ENCODE peak calls at places on chromosomes 1 and 21, in ten cellular contexts. One of them, this sample, is unnamed.

GRCh38 chr1:115565789-115566188 is 76.0 kb upstream of the VANGL1 start:
- DNase-seq in lung: no peak
- DNase-seq in adrenal gland: no peak
- DNase-seq in mesenchymal stem cell: no peak
- DNase-seq in PC-9: no peak
- DNase-seq in skeletal muscle cell: no peak
- DNase-seq in effector memory CD4-positive, alpha-beta T cell: no peak
- DNase-seq in upper lobe of left lung: no peak
- DNase-seq in heart left ventricle: no peak
- DNase-seq in prostate gland: no peak
- DNase-seq in this sample: no peak

GRCh38 chr1:183101841-183102276 is 78.6 kb downstream of the LAMC1 start:
- DNase-seq in adrenal gland: no peak
- DNase-seq in upper lobe of left lung: peak
- DNase-seq in skeletal muscle cell: no peak
- DNase-seq in heart left ventricle: no peak
- DNase-seq in lung: no peak
- DNase-seq in effector memory CD4-positive, alpha-beta T cell: no peak
- DNase-seq in PC-9: no peak
- DNase-seq in prostate gland: no peak
- DNase-seq in mesenchymal stem cell: peak
- DNase-seq in this sample: no peak

GRCh38 chr1:175530167-175530566 is 213.2 kb downstream of the TNR start:
- DNase-seq in skeletal muscle cell: no peak
- DNase-seq in adrenal gland: no peak
- DNase-seq in upper lobe of left lung: no peak
- DNase-seq in PC-9: no peak
- DNase-seq in lung: no peak
- DNase-seq in prostate gland: no peak
- DNase-seq in mesenchymal stem cell: no peak
- DNase-seq in heart left ventricle: no peak
- DNase-seq in effector memory CD4-positive, alpha-beta T cell: no peak
- DNase-seq in this sample: no peak

GRCh38 chr1:10889628-10890353 is 93.3 kb upstream of the CASZ1 start:
- DNase-seq in effector memory CD4-positive, alpha-beta T cell: no peak
- DNase-seq in lung: no peak
- DNase-seq in skeletal muscle cell: no peak
- DNase-seq in PC-9: no peak
- DNase-seq in adrenal gland: no peak
- DNase-seq in upper lobe of left lung: no peak
- DNase-seq in prostate gland: no peak
- DNase-seq in heart left ventricle: no peak
- DNase-seq in mesenchymal stem cell: no peak
- DNase-seq in this sample: no peak

GRCh38 chr1:225990705-225991464 is 8.3 kb downstream of the SDE2 start:
- DNase-seq in effector memory CD4-positive, alpha-beta T cell: no peak
- DNase-seq in prostate gland: no peak
- DNase-seq in upper lobe of left lung: no peak
- DNase-seq in PC-9: no peak
- DNase-seq in lung: no peak
- DNase-seq in adrenal gland: no peak
- DNase-seq in mesenchymal stem cell: no peak
- DNase-seq in skeletal muscle cell: no peak
- DNase-seq in heart left ventricle: no peak
- DNase-seq in this sample: no peak

GRCh38 chr21:26388731-26389231 is 184.3 kb downstream of the CYYR1 start:
- DNase-seq in upper lobe of left lung: no peak
- DNase-seq in adrenal gland: no peak
- DNase-seq in lung: no peak
- DNase-seq in prostate gland: no peak
- DNase-seq in effector memory CD4-positive, alpha-beta T cell: no peak
- DNase-seq in PC-9: peak
- DNase-seq in skeletal muscle cell: peak
- DNase-seq in heart left ventricle: no peak
- DNase-seq in mesenchymal stem cell: peak
- DNase-seq in this sample: peak

GRCh38 chr1:100959502-100960060 is 63.7 kb downstream of the SLC30A7 start:
- DNase-seq in mesenchymal stem cell: peak
- DNase-seq in heart left ventricle: no peak
- DNase-seq in upper lobe of left lung: no peak
- DNase-seq in adrenal gland: no peak
- DNase-seq in PC-9: no peak
- DNase-seq in effector memory CD4-positive, alpha-beta T cell: no peak
- DNase-seq in prostate gland: no peak
- DNase-seq in skeletal muscle cell: no peak
- DNase-seq in lung: no peak
- DNase-seq in this sample: peak

GRCh38 chr1:14190508-14190907 is 408.0 kb upstream of the KAZN start:
- DNase-seq in PC-9: no peak
- DNase-seq in effector memory CD4-positive, alpha-beta T cell: no peak
- DNase-seq in upper lobe of left lung: no peak
- DNase-seq in mesenchymal stem cell: no peak
- DNase-seq in heart left ventricle: no peak
- DNase-seq in prostate gland: peak
- DNase-seq in adrenal gland: no peak
- DNase-seq in lung: no peak
- DNase-seq in skeletal muscle cell: no peak
- DNase-seq in this sample: no peak

DNA sequence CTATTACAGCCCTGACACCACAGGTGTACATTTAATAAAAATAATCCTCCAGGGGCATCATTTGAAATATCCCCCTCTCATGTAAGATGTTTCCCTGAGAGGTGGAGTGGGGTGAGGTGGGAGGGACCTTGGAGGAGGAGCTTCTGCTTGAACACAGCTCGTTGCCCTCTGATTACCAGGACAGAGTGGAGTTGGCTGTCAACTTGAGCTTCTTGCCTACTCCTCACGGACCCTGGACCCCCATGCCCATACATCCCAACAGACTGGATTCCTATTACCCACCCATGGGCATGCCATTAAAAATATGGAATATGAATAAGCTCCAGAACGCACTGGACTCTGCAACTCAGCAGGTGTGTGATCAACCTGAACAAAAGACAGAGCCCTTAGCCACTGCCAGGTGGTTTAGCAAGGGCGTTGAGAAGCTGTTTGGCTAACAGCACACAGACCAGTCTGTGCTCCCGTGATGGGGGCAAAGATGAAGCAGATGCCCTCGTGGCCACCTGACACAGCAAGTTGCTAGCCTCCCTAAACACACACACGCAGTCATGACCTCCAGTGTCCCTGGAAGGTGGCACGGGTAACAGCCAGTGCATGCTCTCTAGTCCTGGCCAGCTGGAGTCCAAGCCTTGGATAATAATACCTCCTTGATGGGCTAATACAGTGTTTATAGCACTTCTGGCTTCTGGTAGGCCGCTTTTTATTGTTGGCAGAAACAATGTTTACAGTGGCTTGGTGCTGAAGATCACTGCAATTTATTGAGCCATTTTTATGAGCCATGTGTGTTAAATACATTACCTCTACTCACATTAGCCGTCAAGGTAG is 155.0 kb downstream of the TOMM20 start:
- DNase-seq in skeletal muscle cell: no peak
- DNase-seq in upper lobe of left lung: no peak
- DNase-seq in prostate gland: peak
- DNase-seq in PC-9: no peak
- DNase-seq in adrenal gland: peak
- DNase-seq in lung: no peak
- DNase-seq in mesenchymal stem cell: no peak
- DNase-seq in effector memory CD4-positive, alpha-beta T cell: no peak
- DNase-seq in heart left ventricle: no peak
- DNase-seq in this sample: no peak
- H3K4me3 ChIP-seq in skeletal muscle cell: no peak
- H3K4me3 ChIP-seq in upper lobe of left lung: no peak
- H3K4me3 ChIP-seq in prostate gland: no peak
- H3K4me3 ChIP-seq in PC-9: no peak
- H3K4me3 ChIP-seq in adrenal gland: no peak
- H3K4me3 ChIP-seq in lung: no peak
- H3K4me3 ChIP-seq in mesenchymal stem cell: no peak
- H3K4me3 ChIP-seq in effector memory CD4-positive, alpha-beta T cell: no peak
- H3K4me3 ChIP-seq in heart left ventricle: no peak
- H3K4me3 ChIP-seq in this sample: no peak

DNA sequence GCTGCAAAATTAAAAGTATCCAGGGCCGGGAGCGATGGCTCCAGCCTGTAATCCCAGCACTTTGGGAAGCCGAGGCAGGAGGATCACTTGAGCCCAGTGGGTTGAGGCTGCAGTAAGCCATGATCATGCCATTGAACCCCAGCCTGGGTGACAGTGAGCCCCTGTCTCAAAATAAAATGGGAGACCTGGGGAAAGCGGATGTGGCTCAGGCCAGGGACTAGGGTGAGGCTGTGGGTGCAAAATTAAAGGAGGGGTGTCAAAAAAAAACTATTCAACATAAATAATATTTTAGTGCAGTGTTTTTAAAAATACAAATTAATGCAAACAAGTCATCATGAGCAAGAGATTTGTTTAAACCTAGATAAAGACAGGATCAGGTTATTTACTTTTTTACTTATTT is 100.1 kb upstream of the SLC45A1 start:
- DNase-seq in mesenchymal stem cell: no peak
- DNase-seq in adrenal gland: no peak
- DNase-seq in upper lobe of left lung: no peak
- DNase-seq in prostate gland: no peak
- DNase-seq in PC-9: no peak
- DNase-seq in effector memory CD4-positive, alpha-beta T cell: no peak
- DNase-seq in lung: no peak
- DNase-seq in heart left ventricle: no peak
- DNase-seq in skeletal muscle cell: no peak
- DNase-seq in this sample: no peak
- H3K4me3 ChIP-seq in mesenchymal stem cell: peak
- H3K4me3 ChIP-seq in adrenal gland: no peak
- H3K4me3 ChIP-seq in upper lobe of left lung: peak
- H3K4me3 ChIP-seq in prostate gland: peak
- H3K4me3 ChIP-seq in PC-9: no peak
- H3K4me3 ChIP-seq in effector memory CD4-positive, alpha-beta T cell: peak
- H3K4me3 ChIP-seq in lung: no peak
- H3K4me3 ChIP-seq in heart left ventricle: peak
- H3K4me3 ChIP-seq in skeletal muscle cell: no peak
- H3K4me3 ChIP-seq in this sample: no peak

GRCh38 chr1:170670751-170671628 is 7.1 kb downstream of the PRRX1 start:
- DNase-seq in lung: no peak
- DNase-seq in effector memory CD4-positive, alpha-beta T cell: no peak
- DNase-seq in PC-9: no peak
- DNase-seq in adrenal gland: no peak
- DNase-seq in mesenchymal stem cell: no peak
- DNase-seq in heart left ventricle: peak
- DNase-seq in prostate gland: no peak
- DNase-seq in upper lobe of left lung: peak
- DNase-seq in skeletal muscle cell: no peak
- DNase-seq in this sample: peak

GRCh38 chr1:170674239-170674638 is 10.3 kb downstream of the PRRX1 start:
- DNase-seq in mesenchymal stem cell: no peak
- DNase-seq in effector memory CD4-positive, alpha-beta T cell: no peak
- DNase-seq in PC-9: no peak
- DNase-seq in heart left ventricle: no peak
- DNase-seq in prostate gland: no peak
- DNase-seq in upper lobe of left lung: no peak
- DNase-seq in skeletal muscle cell: peak
- DNase-seq in adrenal gland: no peak
- DNase-seq in lung: no peak
- DNase-seq in this sample: peak

GRCh38 chr1:170669586-170670332 is 5.8 kb downstream of the PRRX1 start:
- DNase-seq in mesenchymal stem cell: no peak
- DNase-seq in PC-9: no peak
- DNase-seq in lung: no peak
- DNase-seq in adrenal gland: no peak
- DNase-seq in heart left ventricle: no peak
- DNase-seq in skeletal muscle cell: no peak
- DNase-seq in prostate gland: no peak
- DNase-seq in effector memory CD4-positive, alpha-beta T cell: no peak
- DNase-seq in upper lobe of left lung: peak
- DNase-seq in this sample: no peak

GRCh38 chr1:170669036-170669435 is 5.1 kb downstream of the PRRX1 start:
- DNase-seq in PC-9: no peak
- DNase-seq in effector memory CD4-positive, alpha-beta T cell: no peak
- DNase-seq in lung: no peak
- DNase-seq in upper lobe of left lung: no peak
- DNase-seq in heart left ventricle: no peak
- DNase-seq in adrenal gland: no peak
- DNase-seq in prostate gland: no peak
- DNase-seq in skeletal muscle cell: no peak
- DNase-seq in mesenchymal stem cell: no peak
- DNase-seq in this sample: no peak

DNA sequence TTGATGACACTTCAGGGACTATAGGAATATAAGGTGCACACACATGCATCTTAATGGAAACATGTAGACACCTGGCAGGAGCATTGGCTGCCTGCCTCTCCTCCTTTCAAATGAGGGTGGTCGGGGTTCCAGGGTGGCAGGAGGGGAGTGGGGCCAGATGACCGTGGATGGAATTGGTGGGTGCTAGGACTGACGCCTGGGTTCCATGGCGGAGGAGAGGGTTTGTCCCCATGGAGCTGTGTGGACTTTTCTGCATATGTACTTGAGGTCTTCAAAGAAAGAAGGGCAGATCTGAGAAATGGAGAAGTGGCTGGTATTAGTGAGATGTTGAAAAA is 7.7 kb downstream of the PRRX1 start:
- DNase-seq in effector memory CD4-positive, alpha-beta T cell: no peak
- DNase-seq in heart left ventricle: no peak
- DNase-seq in lung: no peak
- DNase-seq in upper lobe of left lung: no peak
- DNase-seq in adrenal gland: no peak
- DNase-seq in mesenchymal stem cell: no peak
- DNase-seq in skeletal muscle cell: no peak
- DNase-seq in PC-9: no peak
- DNase-seq in prostate gland: no peak
- DNase-seq in this sample: no peak
- H3K4me3 ChIP-seq in effector memory CD4-positive, alpha-beta T cell: no peak
- H3K4me3 ChIP-seq in heart left ventricle: no peak
- H3K4me3 ChIP-seq in lung: no peak
- H3K4me3 ChIP-seq in upper lobe of left lung: no peak
- H3K4me3 ChIP-seq in adrenal gland: no peak
- H3K4me3 ChIP-seq in mesenchymal stem cell: no peak
- H3K4me3 ChIP-seq in skeletal muscle cell: no peak
- H3K4me3 ChIP-seq in PC-9: no peak
- H3K4me3 ChIP-seq in prostate gland: no peak
- H3K4me3 ChIP-seq in this sample: no peak

GRCh38 chr1:207817778-207818751 is 66.2 kb downstream of the CD46 start:
- DNase-seq in heart left ventricle: peak
- DNase-seq in PC-9: no peak
- DNase-seq in upper lobe of left lung: no peak
- DNase-seq in mesenchymal stem cell: no peak
- DNase-seq in effector memory CD4-positive, alpha-beta T cell: no peak
- DNase-seq in prostate gland: no peak
- DNase-seq in skeletal muscle cell: no peak
- DNase-seq in lung: no peak
- DNase-seq in adrenal gland: peak
- DNase-seq in this sample: no peak

GRCh38 chr1:207818971-207819451 is 67.2 kb downstream of the CD46 start:
- DNase-seq in mesenchymal stem cell: peak
- DNase-seq in skeletal muscle cell: peak
- DNase-seq in lung: no peak
- DNase-seq in upper lobe of left lung: no peak
- DNase-seq in PC-9: no peak
- DNase-seq in heart left ventricle: peak
- DNase-seq in effector memory CD4-positive, alpha-beta T cell: no peak
- DNase-seq in adrenal gland: peak
- DNase-seq in prostate gland: no peak
- DNase-seq in this sample: peak

GRCh38 chr1:207815913-207816312 is 64.1 kb downstream of the CD46 start:
- DNase-seq in upper lobe of left lung: no peak
- DNase-seq in adrenal gland: peak
- DNase-seq in lung: no peak
- DNase-seq in heart left ventricle: no peak
- DNase-seq in effector memory CD4-positive, alpha-beta T cell: peak
- DNase-seq in prostate gland: no peak
- DNase-seq in PC-9: no peak
- DNase-seq in skeletal muscle cell: no peak
- DNase-seq in mesenchymal stem cell: peak
- DNase-seq in this sample: peak

GRCh38 chr1:207815466-207815865 is 63.6 kb downstream of the CD46 start:
- DNase-seq in upper lobe of left lung: no peak
- DNase-seq in PC-9: no peak
- DNase-seq in adrenal gland: peak
- DNase-seq in prostate gland: no peak
- DNase-seq in skeletal muscle cell: no peak
- DNase-seq in mesenchymal stem cell: no peak
- DNase-seq in heart left ventricle: peak
- DNase-seq in effector memory CD4-positive, alpha-beta T cell: no peak
- DNase-seq in lung: no peak
- DNase-seq in this sample: no peak

GRCh38 chr1:207817166-207817565 is 65.3 kb downstream of the CD46 start:
- DNase-seq in effector memory CD4-positive, alpha-beta T cell: no peak
- DNase-seq in PC-9: no peak
- DNase-seq in mesenchymal stem cell: no peak
- DNase-seq in lung: no peak
- DNase-seq in upper lobe of left lung: no peak
- DNase-seq in prostate gland: no peak
- DNase-seq in adrenal gland: peak
- DNase-seq in heart left ventricle: peak
- DNase-seq in skeletal muscle cell: no peak
- DNase-seq in this sample: no peak
- H3K4me3 ChIP-seq in effector memory CD4-positive, alpha-beta T cell: no peak
- H3K4me3 ChIP-seq in PC-9: no peak
- H3K4me3 ChIP-seq in mesenchymal stem cell: no peak
- H3K4me3 ChIP-seq in lung: no peak
- H3K4me3 ChIP-seq in upper lobe of left lung: peak
- H3K4me3 ChIP-seq in prostate gland: no peak
- H3K4me3 ChIP-seq in adrenal gland: no peak
- H3K4me3 ChIP-seq in heart left ventricle: no peak
- H3K4me3 ChIP-seq in skeletal muscle cell: no peak
- H3K4me3 ChIP-seq in this sample: no peak